ENCODE peak calls at places on chromosomes 4 and X, in four cellular contexts. C is right lobe of liver, M is lower lobe of right lung, S is psoas muscle. N is an unnamed sample.

GRCh38 chr4:150974251-150974640 is 40.8 kb downstream of the LRBA start:
- DNase-seq in M (no peak), S (no peak), C (no peak), N (no peak)

GRCh38 chrX:150162141-150162540 is 201.0 kb upstream of the MAMLD1 start:
- DNase-seq in C (no peak), S (no peak), M (no peak), N (no peak)

GRCh38 chr4:26590639-26591038 is 6.8 kb downstream of the TBC1D19 start:
- DNase-seq in M (no peak), C (no peak), S (no peak), N (no peak)

GRCh38 chr4:144645102-144645469 is 870 bp upstream of the HHIP start:
- DNase-seq in S (peak; percentile 16), C (no peak), M (peak; percentile 53), N (no peak)

GRCh38 chrX:68684291-68684918 is 36.9 kb downstream of the STARD8 start:
- DNase-seq in M (peak; percentile 67), S (peak; percentile 49), C (peak; percentile 77), N (peak; percentile 90)

GRCh38 chr4:58936436-58936835 is 1826.3 kb upstream of the IGFBP7 start:
- DNase-seq in S (no peak), C (no peak), M (no peak), N (no peak)

GRCh38 chrX:34521563-34521962 is 135.5 kb downstream of the TMEM47 start:
- DNase-seq in C (no peak), M (no peak), S (no peak), N (no peak)

GRCh38 chr4:132557660-132558059 is 591.4 kb upstream of the PCDH10 start:
- DNase-seq in S (no peak), C (no peak), M (no peak), N (no peak)

GRCh38 chr4:41207330-41207831 is 7.0 kb downstream of the APBB2 start:
- DNase-seq in C (no peak), S (peak; percentile 59), M (no peak), N (peak; percentile 44)

GRCh38 chr4:76699911-76700310 is 198.0 kb downstream of the SOWAHB start:
- DNase-seq in M (no peak), C (no peak), S (no peak), N (no peak)

GRCh38 chr4:148445071-148445902 is 3.1 kb upstream of the NR3C2 start:
- DNase-seq in S (peak; percentile 72), C (peak; percentile 77), M (peak; percentile 71), N (peak; percentile 91)

GRCh38 chr4:148443550-148444295 is 1.5 kb upstream of the NR3C2 start:
- DNase-seq in C (peak; percentile 68), M (peak; percentile 67), S (peak; percentile 39), N (peak; percentile 79)

GRCh38 chr4:148445903-148446261 is 3.7 kb upstream of the NR3C2 start:
- DNase-seq in S (no peak), C (no peak), M (no peak), N (no peak)

GRCh38 chr4:148442830-148443549 is 776 bp upstream of the NR3C2 start:
- DNase-seq in S (peak; percentile 35), C (no peak), M (no peak), N (peak; percentile 39)

DNA sequence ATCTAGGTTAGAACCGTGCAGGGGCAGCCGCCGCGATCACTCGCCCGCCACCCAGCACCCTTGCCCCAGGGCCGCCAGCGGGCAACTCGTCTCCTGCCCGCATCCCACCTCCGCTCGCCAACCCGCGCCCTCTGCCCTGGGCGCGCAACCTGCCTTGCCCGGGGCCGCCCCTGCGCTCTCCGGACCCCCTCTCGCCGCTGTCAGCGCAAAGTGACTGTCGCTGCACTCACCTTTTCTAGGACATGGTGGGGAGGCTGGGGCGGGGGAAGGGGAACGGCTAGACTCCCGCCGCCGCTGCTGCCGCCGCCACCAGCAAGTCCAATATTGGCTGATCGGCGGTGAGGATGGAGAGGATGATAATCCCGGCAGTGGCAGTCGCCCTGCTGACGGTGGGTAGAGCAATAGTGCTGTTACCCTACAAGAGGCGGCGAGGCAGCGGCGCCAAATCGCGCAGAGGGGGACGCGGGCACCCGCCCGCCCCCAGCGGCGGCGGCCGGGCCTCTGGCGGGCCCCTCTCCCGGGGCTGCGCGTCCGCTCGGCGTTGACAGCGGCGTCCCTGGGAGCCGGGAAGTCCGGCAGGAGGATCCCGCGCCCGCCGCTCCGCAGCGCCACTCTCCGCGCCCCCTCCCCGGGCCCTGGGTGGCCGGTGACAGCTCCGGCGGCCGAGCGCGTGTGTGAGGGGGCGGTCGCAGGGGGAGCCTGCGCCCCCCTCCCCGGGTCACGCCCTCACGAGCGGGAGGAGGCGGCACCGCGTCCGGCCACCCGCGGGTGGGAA is 2.3 kb upstream of the NR3C2 start:
- DNase-seq in M (peak; percentile 60), C (peak; percentile 60), S (peak; percentile 51), N (peak; percentile 40)
- H3K4me3 ChIP-seq in M (peak overlapping the region; percentile 97), C (peak overlapping the region; percentile 78), S (peak overlapping the region; percentile 88), N (peak overlapping the region; percentile 71)

GRCh38 chr4:122687450-122688121 is 44.9 kb upstream of the BBS12 start:
- DNase-seq in C (no peak), S (no peak), M (no peak), N (no peak)
- H3K4me3 ChIP-seq in C (no peak overlapping the region), S (no peak overlapping the region), M (no peak overlapping the region), N (no peak overlapping the region)

DNA sequence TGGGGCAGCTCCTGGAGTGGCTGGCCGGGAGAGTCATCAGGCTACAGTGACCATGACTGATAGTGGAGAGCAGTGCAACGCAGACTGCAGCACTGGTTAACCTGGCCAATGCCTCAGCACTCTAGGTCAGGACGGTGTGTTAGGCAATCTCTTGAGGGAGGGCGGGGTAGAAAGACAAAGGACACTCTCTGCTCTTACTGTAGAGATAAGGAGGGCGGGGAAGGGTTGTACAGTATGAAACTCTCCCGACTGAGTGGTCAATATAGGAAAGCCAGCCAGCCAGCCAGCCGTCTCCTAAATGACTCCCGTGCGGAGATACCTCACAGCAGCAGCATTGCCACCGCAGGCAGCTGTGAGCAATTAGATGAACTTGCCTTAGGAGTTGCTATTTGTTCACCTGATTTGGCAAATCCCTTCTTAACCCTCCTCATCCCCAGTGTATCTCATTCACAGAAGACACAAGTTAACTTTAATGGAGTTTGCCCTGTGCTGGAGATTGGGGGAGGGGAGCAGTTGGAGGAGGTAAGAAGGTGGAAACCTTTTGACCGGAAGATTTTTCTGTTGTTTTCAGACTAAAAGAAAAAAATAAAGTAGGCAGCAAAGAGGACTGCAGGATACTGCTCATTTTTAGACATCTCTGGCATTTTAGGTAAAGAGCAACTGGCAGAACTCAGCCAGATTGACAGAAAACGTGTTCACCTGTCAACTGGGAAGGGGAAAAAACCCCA is 330.5 kb downstream of the HNRNPD start:
- DNase-seq in M (no peak), C (peak; percentile 55), S (no peak), N (peak; percentile 30)
- H3K4me3 ChIP-seq in M (peak overlapping the region; percentile 54), C (no peak overlapping the region), S (peak overlapping the region; percentile 68), N (no peak overlapping the region)

GRCh38 chr4:48081196-48081595 is 52.9 kb downstream of the TXK start:
- DNase-seq in S (no peak), C (no peak), M (no peak), N (no peak)

GRCh38 chr4:48082956-48083355 is 51.1 kb downstream of the TXK start:
- DNase-seq in M (no peak), S (no peak), C (no peak), N (no peak)

GRCh38 chr4:48074657-48075056 is 58.1 kb downstream of the NIPAL1 start:
- DNase-seq in S (no peak), M (no peak), C (no peak), N (no peak)

GRCh38 chr4:48079972-48080391 is 54.1 kb downstream of the TXK start:
- DNase-seq in M (no peak), C (no peak), S (no peak), N (no peak)

DNA sequence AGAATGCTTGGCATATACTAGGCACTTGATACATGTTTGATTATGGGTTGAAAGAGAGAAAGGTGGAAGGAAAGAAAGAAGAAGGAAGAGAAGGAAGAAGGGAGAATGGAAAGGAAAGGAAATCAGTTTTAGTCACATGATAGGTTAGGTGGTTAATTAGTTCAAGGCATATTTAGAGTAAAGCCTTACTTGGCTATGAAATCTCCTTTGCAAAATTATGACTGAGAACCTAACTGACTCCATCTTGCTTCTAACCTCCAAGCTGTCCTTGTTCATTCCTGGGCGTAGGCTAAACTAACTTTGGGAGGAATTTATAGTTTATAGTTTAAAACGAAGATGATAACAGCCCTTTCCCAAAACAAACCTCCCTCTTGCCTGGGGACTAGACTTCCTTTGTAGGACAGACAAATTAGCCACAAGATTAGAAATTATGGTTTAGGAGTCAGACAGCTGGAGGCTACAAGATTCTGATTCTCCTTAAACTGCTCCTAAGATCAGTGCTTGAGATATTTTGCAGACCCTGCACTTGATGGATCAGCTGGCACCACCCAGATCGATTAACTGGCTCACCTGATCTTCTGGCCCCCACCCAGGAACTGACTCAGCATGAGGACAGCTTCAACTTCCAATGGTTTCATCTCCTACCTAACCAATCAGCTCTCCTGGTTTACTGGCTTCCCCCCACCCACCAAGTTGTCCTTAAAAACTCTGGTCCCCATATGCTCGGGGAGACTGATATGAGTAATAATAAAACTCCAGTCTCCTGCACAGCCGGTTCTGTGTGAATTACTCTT is 55.0 kb downstream of the TXK start:
- DNase-seq in S (no peak), C (no peak), M (no peak), N (no peak)
- H3K4me3 ChIP-seq in S (no peak overlapping the region), C (no peak overlapping the region), M (no peak overlapping the region), N (no peak overlapping the region)

DNA sequence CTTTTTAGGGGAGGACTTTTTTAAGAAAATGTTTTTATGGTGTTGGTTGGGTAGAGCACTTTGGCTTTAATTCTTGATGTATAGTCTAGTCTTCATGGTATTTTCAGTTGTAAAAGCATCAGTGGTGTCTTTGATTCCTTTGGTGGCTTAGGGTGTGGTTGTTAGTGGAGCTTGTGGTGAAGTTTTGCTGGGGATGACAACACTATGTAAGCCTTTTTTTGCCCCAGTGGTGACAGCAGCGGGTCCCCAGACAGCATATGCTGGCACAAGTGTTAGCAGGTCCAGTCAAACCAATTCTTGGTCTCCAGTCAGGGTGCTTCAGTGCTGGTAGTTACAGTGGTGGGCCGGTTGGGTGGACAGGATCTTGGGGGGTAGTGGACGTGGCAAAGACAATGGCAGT is 52.0 kb downstream of the CHIC1 start:
- DNase-seq in M (no peak), C (no peak), S (no peak), N (no peak)
- H3K4me3 ChIP-seq in M (no peak overlapping the region), C (no peak overlapping the region), S (no peak overlapping the region), N (no peak overlapping the region)

GRCh38 chrX:2485460-2485753 is 15.4 kb downstream of the DHRSX start:
- DNase-seq in M (no peak), C (no peak), S (no peak), N (no peak)
- H3K4me3 ChIP-seq in M (no peak overlapping the region), C (no peak overlapping the region), S (peak overlapping the region; percentile 28), N (peak overlapping the region; percentile 16)

GRCh38 chr4:101019313-101019712 is 328.0 kb downstream of the PPP3CA start:
- DNase-seq in C (no peak), M (no peak), S (no peak), N (peak; percentile 9)

GRCh38 chr4:101022151-101023024 is 324.9 kb downstream of the PPP3CA start:
- DNase-seq in M (no peak), C (no peak), S (no peak), N (no peak)

GRCh38 chr4:101018836-101019235 is 328.5 kb downstream of the PPP3CA start:
- DNase-seq in C (no peak), S (no peak), M (no peak), N (peak; percentile 2)

GRCh38 chr4:101019941-101020401 is 327.4 kb downstream of the PPP3CA start:
- DNase-seq in S (no peak), C (no peak), M (no peak), N (no peak)

DNA sequence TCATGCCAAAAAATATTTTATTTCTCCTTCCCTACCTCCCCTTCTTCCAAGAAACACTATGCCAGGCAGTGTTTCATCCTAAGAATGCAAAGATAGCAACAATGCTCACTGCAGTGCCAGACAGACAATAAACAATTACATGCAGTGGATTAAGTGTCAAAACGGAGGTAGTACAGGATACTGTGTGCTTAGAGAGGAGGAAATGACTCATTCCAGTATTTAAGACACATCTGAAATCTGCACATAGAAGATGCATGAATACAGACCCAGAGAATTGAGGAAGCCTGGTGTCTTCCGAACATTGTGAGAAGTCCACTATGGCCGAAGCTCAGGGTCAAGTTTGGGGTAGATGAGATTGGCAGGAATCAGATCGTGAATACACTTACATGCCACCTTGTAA is 326.4 kb downstream of the PPP3CA start:
- DNase-seq in S (no peak), M (no peak), C (no peak), N (no peak)
- H3K4me3 ChIP-seq in S (no peak overlapping the region), M (no peak overlapping the region), C (no peak overlapping the region), N (no peak overlapping the region)